ENCODE peak calls at places on chromosomes 5 and 9, in nine cellular contexts. A, I, K, B, S, W, H, R and Y are unnamed samples.

GRCh38 chr9:115543511-115543910 is 425.6 kb upstream of the TNC start:
- DNase-seq in I (no peak), B (no peak), S (no peak), W (no peak), H (no peak), K (no peak), R (no peak), A (no peak), Y (no peak)

GRCh38 chr5:180314106-180314505 is 22.2 kb upstream of the MAPK9 start:
- DNase-seq in H (no peak), B (no peak), K (no peak), R (peak; percentile 82), I (no peak), W (no peak), S (no peak), A (no peak), Y (no peak)

GRCh38 chr5:122192883-122193496 is 63.6 kb downstream of the ZNF474 start:
- DNase-seq in A (peak; percentile 79), H (peak; percentile 22), R (peak; percentile 81), K (peak; percentile 78), S (peak; percentile 47), B (no peak), W (peak; percentile 55), I (no peak), Y (peak; percentile 71)

GRCh38 chr5:150138551-150139265 is 16.9 kb downstream of the PDGFRB start:
- DNase-seq in K (peak; percentile 97), B (no peak), R (peak; percentile 74), I (peak; percentile 72), W (peak; percentile 87), A (peak; percentile 89), H (peak; percentile 21), S (peak; percentile 79), Y (no peak)

GRCh38 chr5:169814045-169814444 is 166.2 kb downstream of the INSYN2B start:
- DNase-seq in W (no peak), S (no peak), H (no peak), K (no peak), B (no peak), I (no peak), R (no peak), A (no peak), Y (no peak)

GRCh38 chr9:70902705-70903131 is 218.7 kb downstream of the TRPM3 start:
- DNase-seq in K (peak; percentile 99), W (no peak), B (no peak), R (no peak), A (no peak), I (peak; percentile 25), H (no peak), S (peak; percentile 98), Y (peak; percentile 96)

GRCh38 chr9:138104251-138105122 is 226.9 kb downstream of the CACNA1B start:
- DNase-seq in W (peak; percentile 56), I (no peak), K (no peak), R (no peak), S (no peak), B (no peak), A (peak; percentile 53), H (no peak), Y (no peak)

GRCh38 chr5:175351126-175351525 is 92.9 kb downstream of the DRD1 start:
- DNase-seq in B (no peak), H (no peak), W (no peak), K (no peak), I (peak; percentile 21), R (no peak), S (no peak), A (no peak), Y (no peak)

GRCh38 chr9:86655147-86655546 is 292.2 kb downstream of the GAS1 start:
- DNase-seq in K (peak; percentile 17), R (no peak), S (no peak), H (no peak), I (no peak), B (no peak), A (no peak), W (no peak), Y (no peak)

GRCh38 chr5:149865746-149866145 is 78.8 kb downstream of the PDE6A start:
- DNase-seq in R (no peak), A (no peak), K (no peak), I (no peak), H (no peak), W (no peak), B (no peak), S (no peak), Y (peak; percentile 64)

GRCh38 chr5:674630-675011 is 18.5 kb downstream of the TPPP start:
- DNase-seq in B (no peak), H (peak; percentile 3), A (no peak), K (no peak), R (no peak), S (no peak), W (peak; percentile 68), I (no peak), Y (no peak)

GRCh38 chr5:9467199-9468069 is 78.4 kb downstream of the SEMA5A start:
- DNase-seq in H (peak; percentile 18), I (peak; percentile 21), K (no peak), W (no peak), B (no peak), R (no peak), S (no peak), A (no peak), Y (peak; percentile 94)

GRCh38 chr9:33264473-33265177 is at the start of the genes BAG1 and CHMP5:
- DNase-seq in S (peak; percentile 99), B (peak; percentile 99), I (peak; percentile 100), K (peak; percentile 100), H (peak; percentile 100), A (peak; percentile 99), R (peak; percentile 100), W (peak; percentile 100), Y (peak; percentile 100)
- TF ChIP-seq CTCF in S (no peak), B (no peak), I (peak; percentile 33), K (peak; percentile 43), H (no peak), A (peak; percentile 40), R (no peak), W (peak; percentile 51), Y (peak; percentile 48)

DNA sequence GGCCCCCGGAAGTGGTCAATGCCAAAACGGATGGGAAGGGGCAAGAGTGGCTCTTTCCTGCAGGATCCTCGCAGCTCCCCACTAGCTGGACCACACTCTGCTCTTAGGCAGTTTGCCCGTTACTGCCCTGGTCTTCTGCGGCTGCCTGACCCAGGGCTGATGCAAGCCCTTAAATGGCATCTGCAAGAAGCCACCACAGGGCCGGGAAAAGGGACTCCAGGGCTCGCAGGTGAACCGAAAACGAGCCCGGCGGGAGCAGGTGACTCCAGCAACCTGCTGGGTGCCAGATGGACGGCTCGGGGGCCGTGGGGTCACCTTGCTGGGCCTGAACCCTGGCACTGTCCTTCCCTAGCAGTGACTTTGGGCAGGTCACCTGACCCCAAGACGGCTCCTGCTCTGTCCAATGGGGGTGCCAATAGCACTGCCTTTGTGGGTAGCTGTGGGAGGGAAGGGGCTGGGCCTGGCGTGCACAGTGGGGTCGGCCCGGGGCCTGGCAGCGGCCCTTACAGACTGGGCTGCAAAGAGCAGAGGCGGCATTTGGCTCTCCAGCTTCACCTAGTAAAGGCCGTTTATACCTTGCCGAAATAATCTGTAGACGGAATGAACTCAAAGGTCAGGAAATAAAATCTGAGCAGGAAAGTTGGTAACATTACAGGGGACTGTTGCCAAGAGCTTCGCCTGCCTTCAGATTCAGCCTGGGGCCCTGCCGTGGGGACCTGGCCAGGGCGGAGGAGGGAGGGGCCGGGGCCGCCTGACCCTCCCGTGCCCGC is 1.2 kb downstream of the TMEM250 start:
- DNase-seq in W (no peak), S (no peak), B (no peak), H (peak; percentile 47), A (no peak), R (peak; percentile 35), K (no peak), I (no peak), Y (no peak)
- H3K4me3 ChIP-seq in W (peak overlapping the region; percentile 85), S (peak overlapping the region; percentile 79), B (peak overlapping the region; percentile 90), H (peak overlapping the region; percentile 83), A (peak overlapping the region; percentile 89), R (peak overlapping the region; percentile 73), K (peak overlapping the region; percentile 48), I (peak overlapping the region; percentile 38), Y (peak overlapping the region; percentile 59)

GRCh38 chr9:124869986-124870560 is 8.1 kb downstream of the ARPC5L start:
- DNase-seq in W (no peak), S (peak; percentile 50), A (no peak), B (peak; percentile 87), R (no peak), I (no peak), K (peak; percentile 53), H (peak; percentile 59), Y (peak; percentile 48)

GRCh38 chr9:124870723-124871122 is 8.8 kb downstream of the ARPC5L start:
- DNase-seq in I (no peak), H (no peak), R (no peak), B (no peak), W (no peak), K (no peak), S (no peak), A (no peak), Y (no peak)

GRCh38 chr9:124871156-124871561 is 9.2 kb downstream of the ARPC5L start:
- DNase-seq in A (no peak), I (no peak), R (no peak), B (no peak), H (no peak), W (no peak), S (no peak), K (no peak), Y (no peak)

GRCh38 chr9:124869466-124869985 is 7.6 kb downstream of the ARPC5L start:
- DNase-seq in R (no peak), W (peak; percentile 63), S (no peak), A (peak; percentile 40), I (no peak), H (no peak), B (peak; percentile 56), K (no peak), Y (peak; percentile 69)

DNA sequence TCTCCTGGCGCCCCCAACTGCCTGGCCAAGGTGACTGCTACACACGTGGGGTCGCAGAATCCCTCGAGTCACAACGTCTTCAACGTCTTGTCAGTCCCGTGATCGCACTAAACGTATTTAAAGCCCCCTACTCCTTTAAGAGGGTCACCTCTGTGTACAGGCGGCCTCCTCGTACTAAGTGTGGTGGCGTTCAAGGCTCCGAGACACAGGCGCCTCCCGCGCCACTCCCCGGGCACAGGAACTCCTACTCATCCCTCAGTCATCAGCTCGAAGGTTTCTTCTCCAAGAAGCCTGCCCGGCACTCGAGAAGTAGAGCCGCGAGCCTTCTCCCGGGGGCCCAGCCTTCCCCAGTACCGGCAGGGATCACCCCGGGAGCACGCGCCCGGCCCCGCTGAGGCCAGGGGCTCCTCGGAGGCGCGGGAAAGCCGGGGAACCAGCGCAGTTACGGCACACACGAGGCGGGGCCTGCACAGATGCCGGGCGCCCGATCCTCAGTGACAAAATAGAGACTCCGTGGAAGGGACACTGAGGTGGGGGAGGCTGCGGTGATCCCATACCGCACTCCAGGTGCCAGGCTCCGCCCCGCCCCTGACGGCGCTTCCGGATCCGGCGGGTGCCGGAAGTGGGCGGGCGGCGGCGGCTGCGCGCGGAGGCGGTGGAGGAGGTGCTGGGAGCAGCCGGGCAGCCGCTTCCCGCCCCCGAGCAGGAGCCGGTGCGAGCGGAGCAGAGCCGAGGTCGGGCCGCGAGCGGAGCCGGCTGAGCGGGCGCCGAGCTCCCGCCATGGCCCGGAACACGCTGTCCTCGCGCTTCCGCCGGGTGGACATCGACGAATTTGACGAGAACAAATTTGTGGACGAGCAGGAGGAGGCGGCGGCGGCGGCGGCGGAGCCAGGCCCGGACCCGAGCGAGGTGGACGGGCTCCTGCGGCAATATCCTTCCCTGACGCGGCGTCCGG is 6.9 kb downstream of the ARPC5L start:
- DNase-seq in R (peak; percentile 92), S (peak; percentile 83), I (peak; percentile 87), H (peak; percentile 89), K (peak; percentile 81), B (peak; percentile 88), A (peak; percentile 92), W (peak; percentile 93), Y (peak; percentile 93)
- TF ChIP-seq CTCF in R (peak; percentile 26), S (no peak), I (no peak), H (no peak), K (peak; percentile 44), B (no peak), A (peak; percentile 42), W (peak; percentile 54), Y (peak; percentile 9)

GRCh38 chr5:54757541-54757940 is 227.9 kb downstream of the ESM1 start:
- DNase-seq in I (no peak), B (no peak), R (no peak), A (no peak), S (no peak), H (no peak), K (no peak), W (no peak), Y (no peak)
- H3K4me3 ChIP-seq in I (no peak overlapping the region), B (no peak overlapping the region), R (no peak overlapping the region), A (no peak overlapping the region), S (no peak overlapping the region), H (no peak overlapping the region), K (no peak overlapping the region), W (no peak overlapping the region), Y (no peak overlapping the region)